ENCODE peak calls at places on chromosome 22, in six cellular contexts. One of them, this sample, is unnamed.

GRCh38 chr22:49992921-49993648 is 19.5 kb downstream of the IL17REL start:
- DNase-seq in pancreas: peak
- DNase-seq in CD4-positive, alpha-beta T cell: peak
- DNase-seq in body of pancreas: peak
- DNase-seq in psoas muscle: peak
- DNase-seq in fibroblast of lung: peak
- DNase-seq in this sample: peak

GRCh38 chr22:46129390-46130041 is 20.8 kb upstream of the PPARA start:
- DNase-seq in pancreas: peak
- DNase-seq in fibroblast of lung: no peak
- DNase-seq in CD4-positive, alpha-beta T cell: no peak
- DNase-seq in body of pancreas: no peak
- DNase-seq in psoas muscle: peak
- DNase-seq in this sample: no peak

GRCh38 chr22:46914916-46915894 is 152.8 kb downstream of the TBC1D22A start:
- DNase-seq in psoas muscle: no peak
- DNase-seq in CD4-positive, alpha-beta T cell: no peak
- DNase-seq in pancreas: no peak
- DNase-seq in body of pancreas: no peak
- DNase-seq in fibroblast of lung: no peak
- DNase-seq in this sample: no peak

GRCh38 chr22:35037089-35037488 is 28.9 kb upstream of the ISX start:
- DNase-seq in CD4-positive, alpha-beta T cell: no peak
- DNase-seq in fibroblast of lung: no peak
- DNase-seq in psoas muscle: no peak
- DNase-seq in pancreas: no peak
- DNase-seq in body of pancreas: no peak
- DNase-seq in this sample: no peak

GRCh38 chr22:32708835-32709234 is 92.7 kb upstream of the TIMP3 start:
- DNase-seq in CD4-positive, alpha-beta T cell: no peak
- DNase-seq in body of pancreas: no peak
- DNase-seq in psoas muscle: peak
- DNase-seq in fibroblast of lung: no peak
- DNase-seq in pancreas: no peak
- DNase-seq in this sample: no peak

GRCh38 chr22:27223317-27224177 is 566.2 kb downstream of the MIAT start:
- DNase-seq in fibroblast of lung: peak
- DNase-seq in pancreas: no peak
- DNase-seq in psoas muscle: no peak
- DNase-seq in body of pancreas: no peak
- DNase-seq in CD4-positive, alpha-beta T cell: no peak
- DNase-seq in this sample: no peak

GRCh38 chr22:27207907-27208306 is 550.5 kb downstream of the MIAT start:
- DNase-seq in body of pancreas: no peak
- DNase-seq in CD4-positive, alpha-beta T cell: no peak
- DNase-seq in pancreas: no peak
- DNase-seq in psoas muscle: no peak
- DNase-seq in fibroblast of lung: no peak
- DNase-seq in this sample: no peak

GRCh38 chr22:34055525-34056200 is 135.4 kb upstream of the LARGE1 start:
- DNase-seq in CD4-positive, alpha-beta T cell: no peak
- DNase-seq in fibroblast of lung: no peak
- DNase-seq in psoas muscle: no peak
- DNase-seq in pancreas: no peak
- DNase-seq in body of pancreas: no peak
- DNase-seq in this sample: no peak

GRCh38 chr22:37267128-37267587 is 15.2 kb upstream of the CYTH4 start:
- DNase-seq in pancreas: no peak
- DNase-seq in body of pancreas: no peak
- DNase-seq in fibroblast of lung: no peak
- DNase-seq in psoas muscle: peak
- DNase-seq in CD4-positive, alpha-beta T cell: peak
- DNase-seq in this sample: peak

GRCh38 chr22:11627436-11627797 is 3900.6 kb upstream of the OR11H1 start:
- DNase-seq in pancreas: peak
- DNase-seq in fibroblast of lung: no peak
- DNase-seq in body of pancreas: no peak
- DNase-seq in psoas muscle: no peak
- DNase-seq in CD4-positive, alpha-beta T cell: no peak
- DNase-seq in this sample: no peak

GRCh38 chr22:49853981-49854791 is 542 bp downstream of the ZBED4 start:
- DNase-seq in pancreas: peak
- DNase-seq in fibroblast of lung: peak
- DNase-seq in body of pancreas: peak
- DNase-seq in psoas muscle: peak
- DNase-seq in CD4-positive, alpha-beta T cell: no peak
- DNase-seq in this sample: peak

GRCh38 chr22:45585437-45585755 is 82.7 kb downstream of the FBLN1 start:
- DNase-seq in pancreas: no peak
- DNase-seq in psoas muscle: peak
- DNase-seq in fibroblast of lung: peak
- DNase-seq in body of pancreas: no peak
- DNase-seq in CD4-positive, alpha-beta T cell: no peak
- DNase-seq in this sample: no peak

GRCh38 chr22:49582171-49582570 is 245.5 kb downstream of the BRD1 start:
- DNase-seq in CD4-positive, alpha-beta T cell: no peak
- DNase-seq in fibroblast of lung: no peak
- DNase-seq in psoas muscle: no peak
- DNase-seq in body of pancreas: no peak
- DNase-seq in pancreas: no peak
- DNase-seq in this sample: no peak

GRCh38 chr22:21857501-21857914 is 9.9 kb downstream of the MAPK1 start:
- DNase-seq in body of pancreas: no peak
- DNase-seq in psoas muscle: no peak
- DNase-seq in fibroblast of lung: no peak
- DNase-seq in pancreas: no peak
- DNase-seq in CD4-positive, alpha-beta T cell: no peak
- DNase-seq in this sample: no peak

GRCh38 chr22:44497218-44497903 is 672 bp downstream of the RTL6 start:
- DNase-seq in psoas muscle: peak
- DNase-seq in pancreas: peak
- DNase-seq in fibroblast of lung: peak
- DNase-seq in body of pancreas: peak
- DNase-seq in CD4-positive, alpha-beta T cell: no peak
- DNase-seq in this sample: no peak
- H3K27ac ChIP-seq in psoas muscle: peak
- H3K27ac ChIP-seq in pancreas: peak
- H3K27ac ChIP-seq in fibroblast of lung: peak
- H3K27ac ChIP-seq in body of pancreas: peak
- H3K27ac ChIP-seq in CD4-positive, alpha-beta T cell: no peak
- H3K27ac ChIP-seq in this sample: peak

DNA sequence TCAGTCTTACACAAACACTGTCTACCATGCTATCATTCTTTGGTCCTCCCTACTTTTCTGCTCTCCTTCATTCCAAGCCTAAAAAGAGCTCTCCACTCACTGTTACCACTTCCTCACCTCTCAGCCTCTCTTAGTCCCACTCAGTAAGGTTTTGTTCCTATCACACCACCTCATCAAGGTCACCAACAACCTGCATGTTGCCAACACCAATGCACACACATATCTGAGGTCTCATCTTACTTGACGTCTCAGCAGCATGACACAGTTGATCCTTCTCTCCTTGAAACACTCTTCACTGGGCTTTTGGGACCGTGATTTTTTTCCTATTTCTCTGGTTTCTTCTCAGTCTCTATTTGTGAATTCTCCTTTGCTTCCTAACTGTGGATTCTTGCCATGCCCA is 8.1 kb downstream of the PISD start:
- DNase-seq in body of pancreas: no peak
- DNase-seq in psoas muscle: no peak
- DNase-seq in pancreas: no peak
- DNase-seq in CD4-positive, alpha-beta T cell: no peak
- DNase-seq in fibroblast of lung: no peak
- DNase-seq in this sample: no peak
- TF ChIP-seq CTCF in body of pancreas: no peak
- TF ChIP-seq CTCF in psoas muscle: no peak
- TF ChIP-seq CTCF in pancreas: no peak
- TF ChIP-seq CTCF in CD4-positive, alpha-beta T cell: no peak
- TF ChIP-seq CTCF in fibroblast of lung: no peak
- TF ChIP-seq CTCF in this sample: no peak

GRCh38 chr22:30531651-30532608 is 14.6 kb downstream of the SEC14L6 start:
- DNase-seq in CD4-positive, alpha-beta T cell: no peak
- DNase-seq in fibroblast of lung: no peak
- DNase-seq in body of pancreas: no peak
- DNase-seq in psoas muscle: no peak
- DNase-seq in pancreas: no peak
- DNase-seq in this sample: no peak
- H3K27ac ChIP-seq in CD4-positive, alpha-beta T cell: no peak
- H3K27ac ChIP-seq in fibroblast of lung: no peak
- H3K27ac ChIP-seq in body of pancreas: no peak
- H3K27ac ChIP-seq in psoas muscle: no peak
- H3K27ac ChIP-seq in pancreas: no peak
- H3K27ac ChIP-seq in this sample: no peak

DNA sequence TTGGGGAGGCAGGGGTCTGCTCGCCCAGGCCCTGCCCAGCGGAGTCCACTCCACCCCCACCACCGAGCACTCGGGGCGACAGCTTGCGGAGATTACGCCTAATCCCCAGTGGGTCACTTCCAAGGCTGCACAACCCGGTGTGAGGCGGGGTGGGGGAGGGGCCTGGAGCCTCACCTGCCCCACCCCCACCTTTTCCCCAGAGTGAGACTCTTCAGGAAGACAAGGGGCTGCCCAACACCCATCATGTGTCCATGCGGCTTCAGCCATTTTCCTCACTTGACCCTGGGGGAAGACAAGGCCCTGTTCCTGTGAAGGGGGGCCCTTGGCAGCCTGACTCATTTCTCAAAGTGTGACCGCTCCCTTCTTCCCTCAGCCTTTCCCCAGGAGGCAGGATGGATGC is 12.5 kb downstream of the SYNGR1 start:
- DNase-seq in pancreas: no peak
- DNase-seq in CD4-positive, alpha-beta T cell: no peak
- DNase-seq in psoas muscle: no peak
- DNase-seq in body of pancreas: no peak
- DNase-seq in fibroblast of lung: no peak
- DNase-seq in this sample: no peak
- TF ChIP-seq CTCF in pancreas: no peak
- TF ChIP-seq CTCF in CD4-positive, alpha-beta T cell: no peak
- TF ChIP-seq CTCF in psoas muscle: no peak
- TF ChIP-seq CTCF in body of pancreas: no peak
- TF ChIP-seq CTCF in fibroblast of lung: no peak
- TF ChIP-seq CTCF in this sample: no peak

GRCh38 chr22:40006641-40007040 is 11.9 kb downstream of the FAM83F start:
- DNase-seq in CD4-positive, alpha-beta T cell: no peak
- DNase-seq in fibroblast of lung: no peak
- DNase-seq in psoas muscle: peak
- DNase-seq in pancreas: no peak
- DNase-seq in body of pancreas: no peak
- DNase-seq in this sample: no peak
- H3K27ac ChIP-seq in CD4-positive, alpha-beta T cell: no peak
- H3K27ac ChIP-seq in fibroblast of lung: no peak
- H3K27ac ChIP-seq in psoas muscle: no peak
- H3K27ac ChIP-seq in pancreas: no peak
- H3K27ac ChIP-seq in body of pancreas: no peak
- H3K27ac ChIP-seq in this sample: no peak

GRCh38 chr22:24133187-24133965 is 47.9 kb upstream of the SUSD2 start:
- DNase-seq in pancreas: peak
- DNase-seq in fibroblast of lung: peak
- DNase-seq in CD4-positive, alpha-beta T cell: peak
- DNase-seq in psoas muscle: no peak
- DNase-seq in body of pancreas: no peak
- DNase-seq in this sample: no peak
- TF ChIP-seq CTCF in pancreas: no peak
- TF ChIP-seq CTCF in fibroblast of lung: peak
- TF ChIP-seq CTCF in CD4-positive, alpha-beta T cell: peak
- TF ChIP-seq CTCF in psoas muscle: peak
- TF ChIP-seq CTCF in body of pancreas: peak
- TF ChIP-seq CTCF in this sample: peak

GRCh38 chr22:23833017-23833795 is 5.6 kb downstream of the DERL3 start:
- DNase-seq in pancreas: peak
- DNase-seq in body of pancreas: peak
- DNase-seq in CD4-positive, alpha-beta T cell: no peak
- DNase-seq in fibroblast of lung: no peak
- DNase-seq in psoas muscle: peak
- DNase-seq in this sample: peak
- H3K27ac ChIP-seq in pancreas: no peak
- H3K27ac ChIP-seq in body of pancreas: no peak
- H3K27ac ChIP-seq in CD4-positive, alpha-beta T cell: no peak
- H3K27ac ChIP-seq in fibroblast of lung: no peak
- H3K27ac ChIP-seq in psoas muscle: peak
- H3K27ac ChIP-seq in this sample: no peak

GRCh38 chr22:42277988-42278776 is 7.7 kb upstream of the TCF20 start:
- DNase-seq in CD4-positive, alpha-beta T cell: no peak
- DNase-seq in pancreas: no peak
- DNase-seq in body of pancreas: peak
- DNase-seq in fibroblast of lung: peak
- DNase-seq in psoas muscle: peak
- DNase-seq in this sample: peak
- TF ChIP-seq CTCF in CD4-positive, alpha-beta T cell: peak
- TF ChIP-seq CTCF in pancreas: no peak
- TF ChIP-seq CTCF in body of pancreas: no peak
- TF ChIP-seq CTCF in fibroblast of lung: peak
- TF ChIP-seq CTCF in psoas muscle: no peak
- TF ChIP-seq CTCF in this sample: no peak

GRCh38 chr22:38335077-38335476 is 17.8 kb upstream of the CSNK1E start:
- DNase-seq in fibroblast of lung: peak
- DNase-seq in pancreas: no peak
- DNase-seq in CD4-positive, alpha-beta T cell: no peak
- DNase-seq in body of pancreas: no peak
- DNase-seq in psoas muscle: no peak
- DNase-seq in this sample: no peak

GRCh38 chr22:38338772-38339379 is 21.6 kb upstream of the CSNK1E start:
- DNase-seq in body of pancreas: peak
- DNase-seq in psoas muscle: peak
- DNase-seq in fibroblast of lung: peak
- DNase-seq in pancreas: peak
- DNase-seq in CD4-positive, alpha-beta T cell: no peak
- DNase-seq in this sample: no peak

GRCh38 chr22:38336699-38337098 is 19.5 kb upstream of the CSNK1E start:
- DNase-seq in fibroblast of lung: no peak
- DNase-seq in CD4-positive, alpha-beta T cell: no peak
- DNase-seq in body of pancreas: no peak
- DNase-seq in psoas muscle: peak
- DNase-seq in pancreas: peak
- DNase-seq in this sample: no peak
- H3K27ac ChIP-seq in fibroblast of lung: no peak
- H3K27ac ChIP-seq in CD4-positive, alpha-beta T cell: no peak
- H3K27ac ChIP-seq in body of pancreas: no peak
- H3K27ac ChIP-seq in psoas muscle: no peak
- H3K27ac ChIP-seq in pancreas: no peak
- H3K27ac ChIP-seq in this sample: no peak